ENCODE peak calls at places on chromosomes 12 and 14, in six cellular contexts. Z is IMR-90, R is NCI-H1436, M is NCI-H2081, T is COR-L47, O is left ventricle myocardium inferior. A is an unnamed sample.

GRCh38 chr12:42469355-42470006 is 120.1 kb downstream of the PRICKLE1 start:
- DNase-seq in Z (no peak), R (no peak), M (peak), T (no peak), O (no peak), A (peak)

GRCh38 chr12:96401061-96401871 is 1.0 kb upstream of the CDK17 start:
- DNase-seq in Z (peak), R (no peak), M (no peak), T (peak), O (no peak), A (peak)

GRCh38 chr12:26701604-26702215 is 131.3 kb downstream of the ITPR2 start:
- DNase-seq in Z (peak), R (peak), M (no peak), T (peak), O (no peak), A (peak)

GRCh38 chr12:93080452-93080851 is 151.4 kb upstream of the EEA1 start:
- DNase-seq in Z (no peak), R (no peak), M (no peak), T (no peak), O (no peak), A (no peak)

GRCh38 chr14:94451091-94451751 is 1.4 kb downstream of the SERPINA11 start:
- DNase-seq in Z (no peak), R (peak), M (no peak), T (no peak), O (no peak), A (no peak)

GRCh38 chr12:6919588-6919987 is 5.2 kb downstream of the ENO2 start:
- DNase-seq in Z (no peak), R (no peak), M (no peak), T (no peak), O (no peak), A (no peak)

GRCh38 chr14:31968912-31969311 is 108.2 kb upstream of the ARHGAP5 start:
- DNase-seq in Z (no peak), R (no peak), M (no peak), T (no peak), O (no peak), A (no peak)

GRCh38 chr12:84661732-84662326 is 250.8 kb downstream of the SLC6A15 start:
- DNase-seq in Z (peak), R (no peak), M (no peak), T (no peak), O (no peak), A (no peak)

GRCh38 chr14:44530482-44530881 is 23.4 kb upstream of the FSCB start:
- DNase-seq in Z (no peak), R (no peak), M (no peak), T (no peak), O (no peak), A (no peak)